ENCODE peak calls at places on chromosomes 4 and X, in four cellular contexts. F is K562, C is HepG2, D is GM12878. X is an unnamed sample.

GRCh38 chrX:135697614-135698013 is 15.8 kb upstream of the CT45A1 start:
- DNase-seq in D (no peak), F (no peak), C (no peak), X (no peak)

GRCh38 chrX:53682885-53683555 is 3.5 kb downstream of the HUWE1 start:
- DNase-seq in C (peak), F (peak), D (no peak), X (peak)

GRCh38 chrX:7926501-7926900 is 712 bp downstream of the PNPLA4 start:
- DNase-seq in D (no peak), F (no peak), C (no peak), X (no peak)

GRCh38 chrX:13369541-13370140 is 49.8 kb upstream of the ATXN3L start:
- DNase-seq in F (no peak), C (no peak), D (no peak), X (no peak)

GRCh38 chrX:56805399-56805798 is 76.4 kb downstream of the NBDY start:
- DNase-seq in C (no peak), D (no peak), F (no peak), X (no peak)

GRCh38 chr4:153067376-153067775 is 131.3 kb downstream of the FHDC1 start:
- DNase-seq in C (peak), D (no peak), F (peak), X (no peak)

GRCh38 chr4:159506801-159507517 is 404.1 kb downstream of the RAPGEF2 start:
- DNase-seq in F (no peak), D (no peak), C (no peak), X (no peak)

GRCh38 chr4:37858877-37859276 is 32.0 kb upstream of the TBC1D1 start:
- DNase-seq in D (no peak), F (no peak), C (no peak), X (no peak)

GRCh38 chrX:135740683-135741149 is 27.3 kb downstream of the CT45A3 start:
- DNase-seq in D (no peak), C (peak), F (peak), X (peak)

GRCh38 chr4:168220893-168221292 is 97.7 kb downstream of the DDX60 start:
- DNase-seq in D (no peak), C (no peak), F (no peak), X (no peak)

GRCh38 chr4:110614981-110615365 is 7.9 kb downstream of the PITX2 start:
- DNase-seq in F (no peak), C (no peak), D (no peak), X (peak)

GRCh38 chrX:132463411-132463810 is 25.4 kb downstream of the MBNL3 start:
- DNase-seq in F (peak), C (no peak), D (no peak), X (peak)

GRCh38 chr4:27915822-27916221 is 1055.2 kb downstream of the STIM2 start:
- DNase-seq in C (no peak), D (no peak), F (no peak), X (no peak)

GRCh38 chrX:4451591-4451990 is 738.1 kb upstream of the PRKX start:
- DNase-seq in D (no peak), C (no peak), F (no peak), X (no peak)

GRCh38 chrX:65685112-65685511 is 17.7 kb downstream of the MSN start:
- DNase-seq in F (no peak), D (no peak), C (no peak), X (no peak)

GRCh38 chr4:3302786-3303444 is 10.1 kb downstream of the RGS12 start:
- DNase-seq in F (no peak), D (no peak), C (no peak), X (peak)
- TF ChIP-seq TCF7 in F (no peak), D (no peak), C (no peak), X (no peak)

GRCh38 chr4:140069068-140069467 is 84.9 kb downstream of the MAML3 start:
- DNase-seq in D (no peak), C (no peak), F (no peak), X (no peak)
- TF ChIP-seq TCF7 in D (no peak), C (no peak), F (no peak), X (no peak)

GRCh38 chr4:40702800-40703151 is 47.0 kb upstream of the NSUN7 start:
- DNase-seq in D (no peak), F (no peak), C (no peak), X (no peak)
- TF ChIP-seq TCF7 in D (no peak), F (no peak), C (no peak), X (no peak)

GRCh38 chr4:82447886-82448285 is 17.5 kb downstream of the ENOPH1 start:
- DNase-seq in F (no peak), D (no peak), C (no peak), X (no peak)
- TF ChIP-seq TCF7 in F (no peak), D (no peak), C (no peak), X (no peak)

GRCh38 chr4:14196141-14196540 is 568.6 kb upstream of the BOD1L1 start:
- DNase-seq in F (no peak), C (no peak), D (no peak), X (peak)
- TF ChIP-seq TCF7 in F (no peak), C (no peak), D (no peak), X (no peak)

DNA sequence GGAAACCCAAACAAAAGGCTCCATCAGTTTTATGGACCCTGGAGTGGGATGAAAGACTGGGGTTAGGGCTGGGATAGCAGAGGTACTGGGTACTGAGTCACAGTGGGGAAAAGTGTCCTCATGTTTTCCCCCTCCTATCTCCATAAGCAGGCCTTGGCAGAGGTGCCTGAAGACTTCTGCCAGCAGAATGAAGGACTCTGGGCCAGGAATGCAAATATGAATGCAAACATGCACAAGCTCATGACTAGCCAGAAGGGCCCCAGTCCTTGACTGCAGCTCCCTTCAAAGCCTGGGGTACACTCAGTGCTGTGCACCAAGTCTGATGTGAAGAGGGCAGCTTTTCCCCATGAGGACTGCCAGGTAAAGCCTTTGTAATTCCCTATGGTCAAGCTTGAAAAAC is 1512.1 kb downstream of the ARAP2 start:
- DNase-seq in F (no peak), D (no peak), C (no peak), X (no peak)
- TF ChIP-seq TCF7 in F (no peak), D (no peak), C (no peak), X (no peak)

GRCh38 chrX:18789916-18790315 is 82.5 kb downstream of the PPEF1 start:
- DNase-seq in C (no peak), D (no peak), F (no peak), X (no peak)

GRCh38 chrX:18793601-18794089 is 86.2 kb downstream of the PPEF1 start:
- DNase-seq in D (no peak), F (peak), C (peak), X (peak)

DNA sequence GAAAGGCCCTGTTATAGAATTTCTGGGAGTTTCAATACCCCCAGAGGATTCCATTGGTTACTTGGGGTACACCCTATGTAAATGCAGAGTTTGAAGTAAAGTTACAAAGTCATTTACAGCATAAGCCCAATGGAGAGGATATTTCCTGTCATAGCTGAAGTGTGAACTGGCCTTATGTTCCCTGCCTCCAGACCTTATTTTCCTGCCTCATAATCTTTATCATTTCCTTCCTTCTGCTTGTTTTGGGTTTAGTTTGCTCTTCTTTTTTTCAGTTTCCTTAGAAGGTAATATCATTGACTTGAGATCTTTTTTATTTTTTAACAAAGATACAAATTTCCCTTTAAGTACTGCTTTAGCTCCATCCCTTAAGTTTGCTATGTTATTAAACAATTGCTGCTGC is 85.4 kb downstream of the PPEF1 start:
- DNase-seq in F (peak), C (no peak), D (no peak), X (no peak)
- TF ChIP-seq TCF7 in F (no peak), C (no peak), D (no peak), X (no peak)

GRCh38 chr4:877502-877901 is 51.6 kb upstream of the CPLX1 start:
- DNase-seq in D (no peak), F (no peak), C (no peak), X (no peak)

GRCh38 chr4:880684-881405 is 51.3 kb downstream of the GAK start:
- DNase-seq in D (no peak), C (no peak), F (no peak), X (no peak)

GRCh38 chr4:881709-882108 is 50.4 kb downstream of the GAK start:
- DNase-seq in D (no peak), C (no peak), F (no peak), X (no peak)

GRCh38 chr4:878796-879729 is 53.1 kb downstream of the GAK start:
- DNase-seq in C (no peak), F (no peak), D (no peak), X (no peak)

DNA sequence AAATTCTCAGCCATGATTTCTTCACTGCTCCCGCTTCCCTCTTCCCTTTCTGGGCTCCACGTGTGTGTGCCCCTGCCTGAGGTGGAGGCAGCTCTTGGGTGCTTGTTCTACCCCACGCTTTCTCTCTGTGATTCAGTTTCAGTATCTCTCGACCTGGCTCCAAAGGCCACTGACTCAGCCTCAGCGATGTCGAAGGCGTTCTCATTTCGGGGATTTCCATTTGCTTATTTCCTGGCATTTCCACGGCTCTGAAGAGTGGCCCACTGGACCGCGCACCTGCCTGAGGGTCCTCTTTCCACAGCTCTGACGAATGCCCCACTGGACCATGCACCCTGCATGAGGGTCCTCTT is 52.4 kb downstream of the GAK start:
- DNase-seq in F (no peak), D (peak), C (no peak), X (no peak)
- TF ChIP-seq TCF7 in F (no peak), D (no peak), C (no peak), X (no peak)

GRCh38 chr4:182478475-182478874 is 235.3 kb downstream of the TENM3 start:
- DNase-seq in F (peak), D (no peak), C (peak), X (no peak)
- TF ChIP-seq TCF7 in F (no peak), D (no peak), C (no peak), X (no peak)

X was measured in WTC11.